ENCODE peak calls at places on chromosomes 6 and 20, in six cellular contexts. Q is heart left ventricle, B is astrocyte of the spinal cord, R is ovary, V is left lung, F is uterus. G is an unnamed sample.

GRCh38 chr6:98581725-98582124 is 252.6 kb upstream of the POU3F2 start:
- DNase-seq in Q (no peak), B (peak), R (no peak), V (no peak), F (no peak), G (no peak)

GRCh38 chr20:1242530-1242929 is 16.7 kb downstream of the RAD21L1 start:
- DNase-seq in Q (no peak), B (peak), R (no peak), V (no peak), F (no peak), G (peak)

GRCh38 chr20:24485981-24486380 is 16.6 kb downstream of the SYNDIG1 start:
- DNase-seq in Q (no peak), B (no peak), R (no peak), V (no peak), F (no peak), G (no peak)

GRCh38 chr20:56788041-56788670 is 159.1 kb downstream of the TFAP2C start:
- DNase-seq in Q (no peak), B (peak), R (no peak), V (no peak), F (no peak), G (peak)

GRCh38 chr6:153538491-153538890 is 407.4 kb upstream of the RGS17 start:
- DNase-seq in Q (no peak), B (no peak), R (no peak), V (no peak), F (no peak), G (peak)

GRCh38 chr20:1302578-1303541 is 26.1 kb downstream of the SDCBP2 start:
- DNase-seq in Q (no peak), B (no peak), R (no peak), V (no peak), F (no peak), G (no peak)

GRCh38 chr6:118709859-118710350 is 58.5 kb upstream of the CEP85L start:
- DNase-seq in Q (no peak), B (peak), R (no peak), V (no peak), F (no peak), G (peak)

GRCh38 chr6:41373919-41374617 is 38.7 kb downstream of the NCR2 start:
- DNase-seq in Q (no peak), B (peak), R (no peak), V (no peak), F (no peak), G (no peak)

GRCh38 chr6:326896-327537 is 34.7 kb downstream of the DUSP22 start:
- DNase-seq in Q (no peak), B (no peak), R (no peak), V (peak), F (no peak), G (no peak)

GRCh38 chr20:15241696-15242095 is 904.3 kb upstream of the FLRT3 start:
- DNase-seq in Q (no peak), B (peak), R (no peak), V (no peak), F (no peak), G (no peak)

GRCh38 chr20:15242773-15243172 is 905.4 kb upstream of the FLRT3 start:
- DNase-seq in Q (no peak), B (no peak), R (no peak), V (no peak), F (no peak), G (no peak)

GRCh38 chr20:15236812-15237211 is 899.4 kb upstream of the FLRT3 start:
- DNase-seq in Q (no peak), B (peak), R (no peak), V (no peak), F (no peak), G (peak)

GRCh38 chr20:15239542-15240206 is 902.3 kb upstream of the FLRT3 start:
- DNase-seq in Q (no peak), B (no peak), R (no peak), V (no peak), F (no peak), G (no peak)

GRCh38 chr20:15240801-15241200 is 903.4 kb upstream of the FLRT3 start:
- DNase-seq in Q (no peak), B (peak), R (no peak), V (no peak), F (no peak), G (no peak)
- TF ChIP-seq CTCF in Q (no peak), B (no peak), R (no peak), V (no peak), F (no peak), G (no peak)

GRCh38 chr6:166997348-166997747 is 1.8 kb upstream of the CEP43 start:
- DNase-seq in Q (no peak), B (no peak), R (no peak), V (no peak), F (no peak), G (no peak)
- H3K4me3 ChIP-seq in Q (peak), B (peak), R (no peak), V (peak), F (no peak), G (peak)

GRCh38 chr6:156190270-156190669 is 586.9 kb upstream of the ARID1B start:
- DNase-seq in Q (peak), B (no peak), R (no peak), V (no peak), F (no peak), G (no peak)

GRCh38 chr6:156185113-156185512 is 592.1 kb upstream of the ARID1B start:
- DNase-seq in Q (no peak), B (no peak), R (no peak), V (no peak), F (no peak), G (no peak)

GRCh38 chr6:156189714-156190113 is 587.5 kb upstream of the ARID1B start:
- DNase-seq in Q (no peak), B (no peak), R (no peak), V (no peak), F (no peak), G (no peak)

GRCh38 chr6:156191895-156192294 is 585.3 kb upstream of the ARID1B start:
- DNase-seq in Q (no peak), B (no peak), R (no peak), V (no peak), F (no peak), G (no peak)

GRCh38 chr6:156189195-156189594 is 588.0 kb upstream of the ARID1B start:
- DNase-seq in Q (no peak), B (no peak), R (no peak), V (no peak), F (no peak), G (no peak)
- TF ChIP-seq CTCF in Q (no peak), B (no peak), R (no peak), V (no peak), F (no peak), G (no peak)

GRCh38 chr20:52974155-52974554 is 2.0 kb downstream of the TSHZ2 start:
- DNase-seq in Q (no peak), B (no peak), R (no peak), V (no peak), F (no peak), G (peak)

GRCh38 chr20:52972190-52972937 is at the start of gene TSHZ2:
- DNase-seq in Q (no peak), B (peak), R (peak), V (peak), F (peak), G (peak)

GRCh38 chr20:52975024-52975732 is 3.0 kb downstream of the TSHZ2 start:
- DNase-seq in Q (no peak), B (no peak), R (peak), V (no peak), F (no peak), G (peak)

GRCh38 chr20:52971498-52972189 is 514 bp upstream of the TSHZ2 start:
- DNase-seq in Q (no peak), B (no peak), R (no peak), V (no peak), F (no peak), G (no peak)

GRCh38 chr20:52972965-52973819 is 1.0 kb downstream of the TSHZ2 start:
- DNase-seq in Q (no peak), B (no peak), R (peak), V (peak), F (peak), G (peak)
- H3K4me3 ChIP-seq in Q (peak), B (peak), R (peak), V (peak), F (peak), G (peak)

DNA sequence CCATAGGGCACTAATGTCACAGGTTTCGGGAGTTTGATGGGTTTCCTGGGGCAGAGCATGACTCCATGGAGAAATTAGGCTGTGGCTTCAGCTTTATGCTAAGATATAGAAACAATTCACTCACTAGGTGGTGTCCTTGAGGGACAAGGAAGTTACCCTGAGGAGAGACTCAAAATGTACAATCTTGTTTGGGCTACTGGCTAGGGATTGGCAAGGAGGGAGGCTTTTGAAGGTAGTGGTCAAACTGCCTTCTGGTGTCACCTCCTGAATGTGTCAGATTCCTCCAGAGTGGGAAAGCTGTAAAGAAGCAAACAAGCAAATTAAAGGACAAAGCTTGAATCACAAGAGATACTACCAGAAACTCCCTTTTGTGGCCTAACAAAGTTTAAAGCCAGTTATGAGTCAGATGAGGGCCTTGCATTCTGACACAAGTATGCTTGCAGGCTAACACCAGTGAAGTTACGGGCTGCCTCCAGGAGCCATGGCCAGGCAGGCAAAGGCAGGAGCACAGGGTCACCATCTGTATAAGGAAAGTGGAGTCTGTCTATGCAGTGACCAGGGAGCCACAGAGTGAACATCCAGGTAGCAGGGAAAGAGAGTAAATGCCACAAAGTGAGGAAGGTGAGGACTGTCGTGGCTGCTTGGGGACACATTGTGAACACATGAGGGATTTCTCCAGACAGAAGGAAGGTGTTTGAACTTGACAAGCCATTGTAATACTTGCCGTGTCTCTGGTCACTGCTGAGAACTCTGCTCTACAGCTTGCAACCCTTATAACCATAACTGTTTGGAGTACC is 107.7 kb upstream of the DTNBP1 start:
- DNase-seq in Q (no peak), B (no peak), R (no peak), V (no peak), F (no peak), G (peak)
- TF ChIP-seq CTCF in Q (no peak), B (no peak), R (no peak), V (no peak), F (no peak), G (no peak)

GRCh38 chr20:52596261-52596660 is 375.9 kb upstream of the TSHZ2 start:
- DNase-seq in Q (no peak), B (no peak), R (no peak), V (no peak), F (no peak), G (no peak)

GRCh38 chr20:52592567-52592966 is 379.6 kb upstream of the TSHZ2 start:
- DNase-seq in Q (no peak), B (no peak), R (no peak), V (no peak), F (no peak), G (no peak)

GRCh38 chr20:52590100-52590499 is 382.1 kb upstream of the TSHZ2 start:
- DNase-seq in Q (no peak), B (no peak), R (no peak), V (no peak), F (no peak), G (no peak)

GRCh38 chr20:52595492-52595891 is 376.7 kb upstream of the TSHZ2 start:
- DNase-seq in Q (no peak), B (no peak), R (no peak), V (no peak), F (no peak), G (no peak)

DNA sequence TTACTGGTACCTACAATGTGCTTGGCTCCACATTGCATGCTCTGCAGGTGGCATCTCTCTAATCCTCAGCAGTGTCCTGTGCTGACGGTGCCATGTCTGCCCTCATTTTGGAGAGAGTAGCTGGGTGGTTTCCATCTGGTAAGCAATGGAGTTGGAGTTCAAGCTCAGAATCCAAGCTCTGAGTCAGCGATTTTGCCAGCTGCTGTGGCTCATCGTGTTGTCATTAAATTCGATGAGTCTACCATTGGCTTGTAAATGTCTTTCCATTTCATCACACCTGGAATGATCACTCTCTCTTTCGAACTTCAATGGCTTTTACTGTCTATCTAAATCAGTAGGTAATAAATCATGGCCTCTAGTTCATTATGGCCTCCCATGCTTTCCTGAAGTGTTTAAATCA is 378.5 kb upstream of the TSHZ2 start:
- DNase-seq in Q (no peak), B (no peak), R (no peak), V (no peak), F (no peak), G (peak)
- H3K4me3 ChIP-seq in Q (no peak), B (no peak), R (no peak), V (no peak), F (no peak), G (no peak)

GRCh38 chr20:34824861-34825529 is 456 bp downstream of the NCOA6 start:
- DNase-seq in Q (peak), B (peak), R (peak), V (peak), F (peak), G (peak)
- TF ChIP-seq CTCF in Q (no peak), B (no peak), R (no peak), V (no peak), F (peak), G (no peak)

GRCh38 chr20:46302119-46302518 is 6.2 kb downstream of the CDH22 start:
- DNase-seq in Q (no peak), B (no peak), R (no peak), V (no peak), F (no peak), G (no peak)
- H3K4me3 ChIP-seq in Q (no peak), B (no peak), R (no peak), V (no peak), F (no peak), G (no peak)